ENCODE peak calls at places on chromosomes 5 and 9, in five cellular contexts. N is SK-N-SH, Y is esophagus muscularis mucosa, S is tibial nerve, F is upper lobe of left lung. B is an unnamed sample.
A peak's percentile ranks its signal among the peaks of the same experiment; 100 is the strongest.

GRCh38 chr5:75640826-75641225 is 29.6 kb downstream of the ANKDD1B start:
- DNase-seq in Y (no peak), F (no peak), S (no peak), N (no peak), B (no peak)

GRCh38 chr9:89873801-89874200 is 269.0 kb downstream of the GADD45G start:
- DNase-seq in F (no peak), N (no peak), Y (no peak), S (no peak), B (no peak)

GRCh38 chr5:16759147-16759800 is 142.5 kb upstream of the RETREG1 start:
- DNase-seq in S (no peak), N (no peak), Y (no peak), F (no peak), B (no peak)

GRCh38 chr9:130444565-130445221 is at the start of gene ASS1:
- DNase-seq in S (no peak), F (peak; percentile 95), Y (no peak), N (no peak), B (no peak)

GRCh38 chr5:151288180-151288579 is 15.4 kb downstream of the SLC36A3 start:
- DNase-seq in Y (no peak), S (no peak), F (no peak), N (no peak), B (no peak)

GRCh38 chr5:170095687-170096086 is 10.0 kb upstream of the FOXI1 start:
- DNase-seq in Y (no peak), F (no peak), N (no peak), S (no peak), B (no peak)

GRCh38 chr5:175840050-175840841 is 31.1 kb upstream of the CPLX2 start:
- DNase-seq in N (no peak), S (no peak), F (no peak), Y (no peak), B (no peak)

GRCh38 chr9:131179561-131180219 is 54.3 kb downstream of the NUP214 start:
- DNase-seq in Y (no peak), S (no peak), N (no peak), F (no peak), B (no peak)

GRCh38 chr5:181236954-181237641 is 6.6 kb downstream of the RACK1 start:
- DNase-seq in N (no peak), F (no peak), S (no peak), Y (no peak), B (no peak)

GRCh38 chr9:72155282-72155677 is 6.0 kb downstream of the GDA start:
- DNase-seq in N (no peak), F (no peak), Y (no peak), S (no peak), B (no peak)

GRCh38 chr9:78923966-78924659 is 627.2 kb downstream of the PSAT1 start:
- DNase-seq in F (no peak), S (no peak), Y (no peak), N (no peak), B (no peak)

GRCh38 chr5:15799014-15799413 is 299.0 kb downstream of the FBXL7 start:
- DNase-seq in Y (no peak), S (no peak), N (no peak), F (no peak), B (no peak)

DNA sequence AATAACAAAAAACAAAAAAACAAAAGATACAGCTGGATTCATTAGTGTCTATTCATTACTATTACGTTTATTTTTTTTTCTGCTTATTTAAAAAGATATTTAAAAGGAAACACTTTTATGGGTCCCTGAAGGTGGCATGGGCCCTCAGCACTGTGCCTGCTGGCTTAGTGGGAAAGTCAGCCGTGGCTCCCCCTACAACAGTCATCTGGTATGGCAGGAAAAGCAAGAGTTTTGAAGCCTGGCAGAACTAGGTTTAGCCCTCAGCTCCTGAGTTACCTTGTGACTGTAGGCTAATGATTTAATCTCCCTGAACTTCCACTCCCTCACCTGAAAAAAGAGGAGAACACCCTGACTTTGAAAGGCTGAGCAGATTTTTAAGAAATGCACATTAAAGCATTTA is 135.6 kb downstream of the GOLPH3 start:
- DNase-seq in F (no peak), N (no peak), S (no peak), Y (no peak), B (no peak)
- TF ChIP-seq CTCF in F (no peak), N (no peak), S (no peak), Y (no peak), B (no peak)

GRCh38 chr9:133417541-133418461 is at the start of gene REXO4:
- DNase-seq in F (peak; percentile 93), S (peak; percentile 45), N (peak; percentile 94), Y (peak; percentile 96), B (peak; percentile 91)
- TF ChIP-seq EP300 in F (no peak), S (peak; percentile 34), N (no peak), Y (no peak), B (no peak)

GRCh38 chr9:95085861-95086563 is 231.5 kb downstream of the FANCC start:
- DNase-seq in S (no peak), Y (no peak), N (no peak), F (peak; percentile 83), B (no peak)
- TF ChIP-seq CTCF in S (no peak), Y (no peak), N (no peak), F (no peak), B (no peak)

GRCh38 chr9:113139225-113139829 is 11.5 kb upstream of the SLC31A2 start:
- DNase-seq in S (no peak), Y (no peak), N (no peak), F (no peak), B (no peak)
- TF ChIP-seq EP300 in S (no peak), Y (no peak), N (no peak), F (no peak), B (no peak)

GRCh38 chr9:114721491-114722362 is 39.7 kb upstream of the TEX48 start:
- DNase-seq in S (no peak), Y (no peak), F (no peak), N (no peak), B (no peak)
- TF ChIP-seq CTCF in S (no peak), Y (no peak), F (no peak), N (no peak), B (no peak)

GRCh38 chr9:132977626-132978450 is 656 bp upstream of the GFI1B start:
- DNase-seq in F (no peak), S (no peak), N (peak; percentile 82), Y (no peak), B (no peak)
- TF ChIP-seq EP300 in F (no peak), S (no peak), N (no peak), Y (no peak), B (no peak)

GRCh38 chr9:7238244-7238637 is 480.5 kb downstream of the KDM4C start:
- DNase-seq in F (no peak), Y (no peak), N (no peak), S (no peak), B (no peak)

GRCh38 chr9:7237473-7238243 is 479.9 kb downstream of the KDM4C start:
- DNase-seq in F (no peak), N (no peak), S (no peak), Y (no peak), B (no peak)

GRCh38 chr9:7233516-7233915 is 475.7 kb downstream of the KDM4C start:
- DNase-seq in F (no peak), N (no peak), Y (no peak), S (no peak), B (no peak)

GRCh38 chr9:7236186-7236585 is 478.4 kb downstream of the KDM4C start:
- DNase-seq in S (no peak), N (no peak), Y (no peak), F (no peak), B (no peak)

GRCh38 chr9:7234144-7234543 is 476.4 kb downstream of the KDM4C start:
- DNase-seq in Y (no peak), F (no peak), N (peak; percentile 7), S (no peak), B (no peak)
- TF ChIP-seq CTCF in Y (peak; percentile 23), F (peak; percentile 15), N (peak; percentile 54), S (no peak), B (no peak)